ENCODE peak calls at places on chromosomes 16 and 17, in six cellular contexts. One of them, this sample, is unnamed.

GRCh38 chr16:73193464-73193863 is 145.5 kb upstream of the ZFHX3 start:
- DNase-seq in GM12878: no peak
- DNase-seq in K562: no peak
- DNase-seq in H1: no peak
- DNase-seq in HCT116: no peak
- DNase-seq in HepG2: no peak
- DNase-seq in this sample: no peak

GRCh38 chr16:68369697-68370096 is 58.9 kb downstream of the PRMT7 start:
- DNase-seq in HepG2: no peak
- DNase-seq in H1: no peak
- DNase-seq in K562: no peak
- DNase-seq in HCT116: no peak
- DNase-seq in GM12878: peak
- DNase-seq in this sample: no peak

GRCh38 chr16:88533381-88533831 is 36.8 kb upstream of the ZC3H18 start:
- DNase-seq in HCT116: no peak
- DNase-seq in H1: no peak
- DNase-seq in K562: no peak
- DNase-seq in HepG2: no peak
- DNase-seq in GM12878: no peak
- DNase-seq in this sample: no peak

GRCh38 chr17:59367657-59368045 is 36.2 kb downstream of the YPEL2 start:
- DNase-seq in H1: no peak
- DNase-seq in GM12878: no peak
- DNase-seq in HCT116: peak
- DNase-seq in HepG2: peak
- DNase-seq in K562: no peak
- DNase-seq in this sample: no peak

GRCh38 chr16:78957328-78958100 is 643.0 kb downstream of the MAF start:
- DNase-seq in HCT116: no peak
- DNase-seq in GM12878: no peak
- DNase-seq in H1: no peak
- DNase-seq in K562: no peak
- DNase-seq in HepG2: no peak
- DNase-seq in this sample: no peak

GRCh38 chr17:55187371-55187770 is 77.4 kb upstream of the HLF start:
- DNase-seq in K562: no peak
- DNase-seq in HepG2: no peak
- DNase-seq in GM12878: no peak
- DNase-seq in H1: no peak
- DNase-seq in HCT116: no peak
- DNase-seq in this sample: no peak

GRCh38 chr16:55248494-55248893 is 75.5 kb upstream of the IRX6 start:
- DNase-seq in GM12878: no peak
- DNase-seq in HepG2: no peak
- DNase-seq in HCT116: no peak
- DNase-seq in K562: no peak
- DNase-seq in H1: no peak
- DNase-seq in this sample: no peak

GRCh38 chr17:41521574-41522261 is 3.0 kb upstream of the KRT15 start:
- DNase-seq in GM12878: no peak
- DNase-seq in HCT116: peak
- DNase-seq in HepG2: peak
- DNase-seq in K562: peak
- DNase-seq in H1: no peak
- DNase-seq in this sample: no peak

GRCh38 chr16:52435573-52435972 is 111.4 kb downstream of the TOX3 start:
- DNase-seq in K562: no peak
- DNase-seq in HepG2: no peak
- DNase-seq in HCT116: no peak
- DNase-seq in H1: no peak
- DNase-seq in GM12878: no peak
- DNase-seq in this sample: no peak

GRCh38 chr17:16072031-16072430 is 72.4 kb downstream of the TTC19 start:
- DNase-seq in H1: no peak
- DNase-seq in HCT116: no peak
- DNase-seq in HepG2: no peak
- DNase-seq in K562: no peak
- DNase-seq in GM12878: no peak
- DNase-seq in this sample: no peak

DNA sequence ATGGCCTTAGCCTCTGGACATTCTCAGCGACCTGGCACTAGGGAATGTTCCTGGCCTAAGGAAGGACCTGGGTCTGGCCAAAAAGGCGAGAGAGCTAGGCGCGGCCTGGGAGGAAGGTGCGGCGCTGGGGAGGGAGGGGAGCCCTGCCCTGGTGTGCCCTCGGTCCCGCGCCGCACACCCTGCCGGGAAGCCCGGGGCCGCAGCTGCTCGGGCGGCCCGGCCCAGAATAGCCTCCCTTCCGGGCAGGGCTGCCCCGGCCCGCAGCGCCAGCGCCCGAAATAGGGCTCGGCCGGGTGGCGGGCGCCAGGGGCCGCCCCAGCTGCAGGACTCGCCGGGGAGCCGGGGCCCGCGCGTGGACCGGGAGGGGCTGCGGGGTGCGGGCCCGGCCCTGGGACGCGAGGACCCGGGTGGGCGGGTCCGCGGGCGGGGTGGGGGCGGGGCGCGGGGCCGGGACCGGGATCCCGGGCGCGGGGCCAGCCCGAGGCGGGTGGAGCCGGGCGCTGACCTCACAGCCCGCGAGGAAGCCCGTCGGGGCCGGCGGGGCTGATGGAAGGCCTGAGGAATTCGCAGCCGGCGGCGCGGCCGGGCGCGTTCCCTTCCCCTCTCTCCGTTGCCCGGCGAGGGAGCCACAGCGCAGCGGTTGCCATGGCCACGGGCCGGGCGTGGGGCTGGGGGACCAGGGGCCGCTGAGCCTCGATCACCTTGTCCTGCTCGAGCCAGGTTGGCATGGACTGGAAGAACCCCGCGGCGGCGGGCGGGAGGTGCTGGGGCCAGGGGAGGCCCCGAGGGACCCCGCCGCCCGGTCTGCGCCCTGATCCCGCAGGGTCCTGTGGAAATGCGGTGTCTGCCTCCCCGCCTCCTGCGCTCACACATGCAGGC is 18.1 kb downstream of the SOCS3 start:
- DNase-seq in HCT116: no peak
- DNase-seq in GM12878: no peak
- DNase-seq in H1: no peak
- DNase-seq in HepG2: no peak
- DNase-seq in K562: peak
- DNase-seq in this sample: no peak
- H3K9ac ChIP-seq in HCT116: peak
- H3K9ac ChIP-seq in GM12878: no peak
- H3K9ac ChIP-seq in H1: no peak
- H3K9ac ChIP-seq in HepG2: no peak
- H3K9ac ChIP-seq in K562: peak
- H3K9ac ChIP-seq in this sample: peak

GRCh38 chr17:49696233-49696761 is 11.5 kb downstream of the SLC35B1 start:
- DNase-seq in HCT116: no peak
- DNase-seq in H1: no peak
- DNase-seq in HepG2: no peak
- DNase-seq in K562: no peak
- DNase-seq in GM12878: peak
- DNase-seq in this sample: no peak
- TF ChIP-seq ZNF274 in HCT116: no peak
- TF ChIP-seq ZNF274 in H1: no peak
- TF ChIP-seq ZNF274 in HepG2: no peak
- TF ChIP-seq ZNF274 in K562: no peak
- TF ChIP-seq ZNF274 in GM12878: no peak
- TF ChIP-seq ZNF274 in this sample: no peak

DNA sequence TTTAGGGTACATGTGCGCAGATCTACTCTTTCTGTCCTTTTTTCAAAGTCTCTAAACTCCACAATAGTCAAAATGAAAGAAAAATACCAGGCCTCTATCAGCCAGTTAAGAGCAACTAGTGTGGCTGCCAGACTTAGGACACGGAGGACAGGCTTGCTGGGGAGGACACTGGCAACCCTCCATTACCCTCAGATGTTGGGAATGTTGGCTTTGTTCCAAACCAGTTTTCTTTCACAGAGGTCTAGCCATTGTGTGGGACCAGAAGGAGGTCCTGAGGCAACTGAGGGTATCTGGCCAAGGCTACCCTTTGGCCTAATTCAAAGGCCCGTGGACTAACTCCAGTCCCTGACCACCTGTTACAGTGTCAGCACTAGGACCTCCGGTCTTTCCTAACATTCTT is 51.2 kb upstream of the MED9 start:
- DNase-seq in H1: no peak
- DNase-seq in K562: no peak
- DNase-seq in GM12878: no peak
- DNase-seq in HepG2: no peak
- DNase-seq in HCT116: no peak
- DNase-seq in this sample: no peak
- H3K4me3 ChIP-seq in H1: no peak
- H3K4me3 ChIP-seq in K562: no peak
- H3K4me3 ChIP-seq in GM12878: no peak
- H3K4me3 ChIP-seq in HepG2: no peak
- H3K4me3 ChIP-seq in HCT116: no peak
- H3K4me3 ChIP-seq in this sample: no peak

GRCh38 chr17:29124931-29125270 is 55.3 kb downstream of the MYO18A start:
- DNase-seq in HCT116: no peak
- DNase-seq in K562: peak
- DNase-seq in H1: no peak
- DNase-seq in HepG2: no peak
- DNase-seq in GM12878: no peak
- DNase-seq in this sample: no peak
- H3K9ac ChIP-seq in HCT116: peak
- H3K9ac ChIP-seq in K562: peak
- H3K9ac ChIP-seq in H1: no peak
- H3K9ac ChIP-seq in HepG2: no peak
- H3K9ac ChIP-seq in GM12878: no peak
- H3K9ac ChIP-seq in this sample: no peak

GRCh38 chr16:50096791-50097190 is 31.0 kb downstream of the HEATR3 start:
- DNase-seq in H1: no peak
- DNase-seq in GM12878: no peak
- DNase-seq in K562: no peak
- DNase-seq in HCT116: no peak
- DNase-seq in HepG2: no peak
- DNase-seq in this sample: no peak

GRCh38 chr16:50099957-50100648 is 34.3 kb downstream of the HEATR3 start:
- DNase-seq in K562: no peak
- DNase-seq in HepG2: no peak
- DNase-seq in H1: no peak
- DNase-seq in GM12878: no peak
- DNase-seq in HCT116: no peak
- DNase-seq in this sample: no peak

GRCh38 chr16:50103764-50104163 is 38.0 kb downstream of the HEATR3 start:
- DNase-seq in HCT116: no peak
- DNase-seq in K562: no peak
- DNase-seq in GM12878: no peak
- DNase-seq in HepG2: no peak
- DNase-seq in H1: no peak
- DNase-seq in this sample: no peak

DNA sequence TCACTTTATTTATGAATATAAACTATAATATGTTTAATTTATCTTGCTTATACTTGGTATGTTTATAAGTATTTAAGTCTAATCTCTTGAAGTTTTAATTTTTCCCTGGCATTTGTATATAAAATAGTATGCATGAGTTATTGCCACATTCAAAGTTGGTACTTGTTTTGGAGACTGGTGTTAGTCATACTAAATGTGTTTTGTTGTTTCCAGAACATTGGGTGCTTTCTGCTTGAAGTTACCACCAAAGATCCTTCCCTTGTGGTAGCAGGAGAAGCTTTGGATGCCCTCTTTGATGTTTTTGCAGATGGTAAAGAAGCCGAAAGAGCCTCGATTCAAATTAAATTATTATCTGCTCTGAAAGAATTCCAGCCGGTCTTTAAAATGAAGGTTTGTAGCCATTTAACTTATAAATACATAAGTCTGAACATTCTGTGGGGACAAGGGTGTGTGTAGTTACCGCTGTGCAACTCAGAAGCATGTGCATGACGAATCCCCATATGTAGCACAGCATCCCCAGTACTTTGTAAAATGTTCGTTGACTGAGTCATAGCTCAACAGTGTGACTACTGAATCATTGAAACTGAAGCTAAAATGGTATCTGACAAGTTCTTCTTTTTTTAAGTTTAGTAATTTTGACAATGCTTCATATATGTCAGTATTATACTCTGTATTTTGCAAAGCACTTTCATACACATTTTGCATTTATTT is 36.4 kb downstream of the HEATR3 start:
- DNase-seq in K562: no peak
- DNase-seq in HepG2: no peak
- DNase-seq in HCT116: no peak
- DNase-seq in GM12878: no peak
- DNase-seq in H1: no peak
- DNase-seq in this sample: no peak
- TF ChIP-seq ZNF274 in K562: no peak
- TF ChIP-seq ZNF274 in HepG2: no peak
- TF ChIP-seq ZNF274 in HCT116: no peak
- TF ChIP-seq ZNF274 in GM12878: no peak
- TF ChIP-seq ZNF274 in H1: no peak
- TF ChIP-seq ZNF274 in this sample: no peak

This sample was measured in NT2/D1.